ENCODE peak calls at places on chromosomes 2 and 18, in eight cellular contexts. K is fibroblast of lung, N is uterus, Z is pancreas, L is thoracic aorta, C is transverse colon, E is Panc1, R is upper lobe of right lung. D is an unnamed sample. For H3K27me3, the result is how much of the 10 kb centered on the place peaks cover.

GRCh38 chr18:53698907-53699306 is 525.6 kb downstream of the MBD2 start:
- DNase-seq in L (no peak), C (peak), K (no peak), Z (peak), N (no peak), E (no peak), R (no peak), D (no peak)

GRCh38 chr2:101119431-101119830 is 31.8 kb downstream of the TBC1D8 start:
- DNase-seq in E (no peak), K (peak), Z (peak), R (no peak), C (no peak), L (no peak), N (peak), D (peak)

GRCh38 chr2:88227446-88227845 is 57.3 kb downstream of the THNSL2 start:
- DNase-seq in L (no peak), Z (no peak), E (no peak), R (no peak), K (no peak), N (no peak), C (no peak), D (no peak)

GRCh38 chr2:2586961-2587360 is 255.9 kb upstream of the MYT1L start:
- DNase-seq in K (no peak), Z (no peak), N (no peak), E (no peak), L (no peak), C (no peak), R (no peak), D (no peak)

GRCh38 chr2:233195027-233195426 is 56.4 kb upstream of the ATG16L1 start:
- DNase-seq in Z (no peak), R (no peak), N (no peak), K (no peak), L (no peak), C (no peak), E (no peak), D (no peak)

GRCh38 chr2:128249555-128249954 is 69.1 kb downstream of the HS6ST1 start:
- DNase-seq in K (no peak), L (no peak), Z (no peak), E (no peak), R (peak), N (no peak), C (no peak), D (no peak)

GRCh38 chr2:165864353-165864752 is 70.3 kb upstream of the GALNT3 start:
- DNase-seq in N (no peak), R (no peak), L (no peak), C (no peak), K (no peak), E (no peak), Z (no peak), D (no peak)

GRCh38 chr2:10162586-10163497 is 40.3 kb downstream of the RRM2 start:
- DNase-seq in C (no peak), L (no peak), R (no peak), K (no peak), E (no peak), N (no peak), Z (no peak), D (no peak)

GRCh38 chr2:240060977-240061591 is 7.8 kb upstream of the OR6B3 start:
- DNase-seq in K (peak), C (peak), Z (peak), R (no peak), N (no peak), E (peak), L (no peak), D (no peak)

GRCh38 chr2:47012866-47013265 is 97.3 kb upstream of the MCFD2 start:
- DNase-seq in E (no peak), K (no peak), N (no peak), R (no peak), Z (no peak), C (no peak), L (no peak), D (no peak)

GRCh38 chr18:77101410-77102245 is 31.0 kb downstream of the MBP start:
- DNase-seq in R (peak), K (peak), C (peak), N (peak), Z (no peak), L (peak), E (peak), D (peak)

GRCh38 chr2:48034295-48034694 is 128.0 kb upstream of the FBXO11 start:
- DNase-seq in L (no peak), C (no peak), N (no peak), R (no peak), K (no peak), E (no peak), Z (no peak), D (no peak)

GRCh38 chr2:239339726-239340654 is 60.8 kb downstream of the HDAC4 start:
- DNase-seq in E (no peak), Z (no peak), K (no peak), R (no peak), N (no peak), L (no peak), C (no peak), D (no peak)

GRCh38 chr2:85604568-85605339 is 2.3 kb upstream of the TMEM150A start:
- DNase-seq in K (peak), E (no peak), N (no peak), C (no peak), L (no peak), Z (no peak), R (no peak), D (peak)

GRCh38 chr2:231926180-231926741 is at the start of gene NPPC:
- DNase-seq in Z (no peak), K (peak), C (no peak), E (no peak), N (peak), R (peak), L (no peak), D (no peak)

GRCh38 chr18:50982802-50983179 is 15.0 kb downstream of the ELAC1 start:
- DNase-seq in E (no peak), K (peak), L (no peak), C (no peak), N (no peak), Z (no peak), R (no peak), D (no peak)

GRCh38 chr2:111122631-111123421 is 2.1 kb downstream of the BCL2L11 start:
- DNase-seq in E (no peak), R (peak), N (peak), C (peak), K (peak), L (no peak), Z (peak), D (peak)

GRCh38 chr2:241038374-241039180 is 40.2 kb downstream of the SNED1 start:
- DNase-seq in C (no peak), Z (no peak), E (no peak), R (no peak), N (no peak), K (no peak), L (no peak), D (no peak)

GRCh38 chr2:78541451-78542267 is 483.8 kb upstream of the REG3G start:
- DNase-seq in E (no peak), L (no peak), N (no peak), R (no peak), C (no peak), K (no peak), Z (no peak), D (no peak)

GRCh38 chr2:13581471-13581870 is 864.7 kb downstream of the TRIB2 start:
- DNase-seq in N (no peak), R (no peak), E (no peak), C (no peak), K (no peak), Z (no peak), L (no peak), D (no peak)

GRCh38 chr2:240426797-240427721 is 8.4 kb upstream of the GPC1 start:
- DNase-seq in C (no peak), E (no peak), L (no peak), R (peak), N (peak), K (peak), Z (peak), D (no peak)

GRCh38 chr2:174635747-174636399 is 38.3 kb upstream of the WIPF1 start:
- DNase-seq in Z (no peak), K (peak), C (no peak), L (no peak), E (no peak), N (no peak), R (no peak), D (no peak)

GRCh38 chr2:71721362-71721665 is 268.0 kb downstream of the DYSF start:
- DNase-seq in N (no peak), K (no peak), L (no peak), E (no peak), C (no peak), Z (no peak), R (no peak), D (no peak)

GRCh38 chr18:74916773-74917393 is 292.1 kb downstream of the PTGR3 start:
- DNase-seq in N (no peak), Z (no peak), C (no peak), E (no peak), K (no peak), L (no peak), R (no peak), D (no peak)

GRCh38 chr2:120602251-120602650 is 133.4 kb upstream of the GLI2 start:
- DNase-seq in L (no peak), R (peak), N (no peak), C (no peak), K (no peak), Z (no peak), E (no peak), D (no peak)

GRCh38 chr2:101305492-101306123 is 2.9 kb downstream of the RNF149 start:
- DNase-seq in N (no peak), E (no peak), L (no peak), R (no peak), Z (no peak), C (no peak), K (peak), D (no peak)

GRCh38 chr2:139031722-139032121 is 251.5 kb upstream of the NXPH2 start:
- DNase-seq in L (no peak), R (no peak), E (no peak), N (no peak), Z (no peak), C (no peak), K (no peak), D (no peak)

GRCh38 chr2:126902859-126903258 is 4.2 kb downstream of the TEX51 start:
- DNase-seq in L (no peak), E (no peak), N (no peak), C (no peak), Z (no peak), R (peak), K (no peak), D (no peak)

DNA sequence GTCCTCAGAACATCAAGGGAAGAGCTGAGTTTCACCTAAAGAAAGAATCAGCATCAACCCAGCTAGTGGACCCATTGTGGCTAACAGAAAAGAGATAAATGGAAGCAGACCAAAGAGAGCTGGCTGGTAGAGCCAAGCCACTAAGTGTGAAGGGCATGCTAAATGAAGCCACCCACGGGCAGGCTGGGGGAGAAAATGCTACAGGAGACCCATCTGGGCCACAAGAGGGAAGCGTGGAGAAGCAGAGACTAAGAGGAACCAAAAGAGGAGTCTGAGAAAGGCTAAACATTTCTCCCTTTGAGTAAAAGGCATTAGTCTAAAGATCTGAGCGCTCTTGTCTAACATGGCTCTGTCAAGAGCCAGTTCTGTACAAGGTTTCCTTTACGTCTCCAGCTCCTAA is 15.8 kb downstream of the CWC22 start:
- DNase-seq in E (no peak), R (no peak), N (no peak), C (no peak), K (no peak), Z (no peak), L (no peak), D (no peak)
- TF ChIP-seq CTCF in E (peak), R (no peak), N (no peak), C (no peak), K (no peak), Z (no peak), L (no peak), D (no peak)

GRCh38 chr2:26584191-26584590 is 57.0 kb downstream of the CIB4 start:
- DNase-seq in K (no peak), L (no peak), E (no peak), Z (no peak), C (no peak), R (peak), N (no peak), D (no peak)
- H3K27me3 ChIP-seq in K (under half), L (under half), E (under half), Z (under half), C (under half), R (under half), N (under half), D (under half)

DNA sequence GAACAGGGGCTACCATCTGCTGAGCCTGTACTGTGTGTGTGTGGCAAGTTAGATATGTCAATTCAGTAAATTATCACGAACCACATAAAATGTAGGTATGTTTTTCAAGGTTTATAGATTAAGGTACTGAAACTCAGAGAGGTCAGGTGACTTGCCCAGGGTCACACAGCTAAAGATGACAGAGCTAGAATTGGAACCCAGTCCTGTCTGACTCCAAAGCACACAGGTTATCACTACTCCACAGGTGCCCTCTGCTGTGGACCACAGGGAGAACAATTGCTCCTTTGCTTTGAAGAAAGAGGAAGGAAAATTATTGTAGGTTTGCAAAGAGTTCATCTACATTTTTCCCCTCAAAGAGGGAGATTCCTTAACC is 229.7 kb upstream of the AGAP1 start:
- DNase-seq in L (no peak), N (no peak), E (no peak), R (no peak), K (no peak), C (no peak), Z (no peak), D (no peak)
- H3K4me3 ChIP-seq in L (no peak), N (no peak), E (peak), R (no peak), K (no peak), C (peak), Z (no peak), D (no peak)

GRCh38 chr18:45320724-45321123 is 294.6 kb upstream of the SLC14A2 start:
- DNase-seq in L (no peak), E (no peak), R (no peak), C (no peak), Z (no peak), K (peak), N (no peak), D (no peak)

GRCh38 chr18:45321520-45321919 is 293.8 kb upstream of the SLC14A2 start:
- DNase-seq in Z (no peak), R (no peak), C (no peak), N (no peak), E (no peak), L (no peak), K (no peak), D (peak)

GRCh38 chr18:45312727-45313126 is 302.5 kb upstream of the SLC14A2 start:
- DNase-seq in N (no peak), C (no peak), L (no peak), K (no peak), E (no peak), R (no peak), Z (no peak), D (no peak)

DNA sequence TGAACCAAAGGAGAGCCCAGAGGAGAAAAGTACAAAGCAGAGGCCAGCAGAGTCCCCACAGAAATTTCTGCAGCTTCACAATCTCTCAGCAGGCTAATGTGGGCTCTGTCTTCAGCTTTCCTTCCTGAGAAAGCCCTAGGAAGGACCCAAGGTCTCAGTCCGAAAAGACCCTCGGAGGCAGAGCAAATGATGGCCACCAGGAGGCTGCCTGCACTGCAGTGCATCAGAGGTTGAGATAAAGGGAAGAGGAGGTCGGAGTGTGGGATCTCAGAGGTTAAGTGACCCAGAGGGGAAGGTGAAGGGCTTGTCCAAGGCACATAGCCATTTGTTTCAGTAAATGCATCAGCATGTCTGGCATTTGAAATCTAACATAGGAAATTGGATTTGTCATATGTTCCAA is 299.1 kb upstream of the SLC14A2 start:
- DNase-seq in L (no peak), N (no peak), C (no peak), Z (no peak), K (no peak), R (no peak), E (no peak), D (no peak)
- TF ChIP-seq CTCF in L (no peak), N (no peak), C (no peak), Z (no peak), K (no peak), R (no peak), E (no peak), D (no peak)

GRCh38 chr2:156323754-156324153 is 8.8 kb downstream of the NR4A2 start:
- DNase-seq in C (no peak), L (no peak), N (no peak), R (no peak), Z (no peak), E (no peak), K (no peak), D (no peak)

GRCh38 chr2:156327835-156328401 is 4.6 kb downstream of the NR4A2 start:
- DNase-seq in Z (no peak), C (no peak), L (no peak), R (no peak), N (no peak), E (no peak), K (no peak), D (no peak)

GRCh38 chr2:156325671-156326385 is 6.7 kb downstream of the NR4A2 start:
- DNase-seq in R (no peak), C (no peak), E (no peak), L (no peak), N (no peak), K (no peak), Z (no peak), D (no peak)

GRCh38 chr2:156329031-156329921 is 3.2 kb downstream of the NR4A2 start:
- DNase-seq in Z (no peak), K (no peak), N (no peak), C (no peak), L (no peak), R (no peak), E (no peak), D (no peak)

DNA sequence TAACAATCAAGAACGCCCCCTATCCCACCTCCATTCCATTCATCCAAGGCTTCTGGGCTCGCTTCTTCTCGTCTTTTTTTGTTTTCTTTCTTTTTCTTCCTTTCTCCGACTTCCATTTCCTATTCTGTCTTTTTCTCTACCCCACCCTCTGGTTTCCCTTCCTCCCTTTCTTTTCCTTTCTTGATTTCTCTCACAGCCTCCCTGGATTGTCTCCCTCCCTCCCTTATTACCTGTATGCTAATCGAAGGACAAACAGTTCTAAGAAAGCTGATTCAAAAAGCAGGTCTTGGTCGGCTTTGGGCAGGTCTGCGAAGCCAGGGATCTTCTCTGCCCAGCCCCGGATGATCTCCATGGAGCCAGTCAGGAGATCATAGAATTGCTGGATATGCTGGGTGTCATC is 6.0 kb downstream of the NR4A2 start:
- DNase-seq in K (no peak), Z (no peak), N (no peak), R (no peak), E (no peak), C (no peak), L (no peak), D (no peak)
- H3K27me3 ChIP-seq in K (under half), Z (under half), N (under half), R (under half), E (under half), C (under half), L (under half), D (under half)

DNA sequence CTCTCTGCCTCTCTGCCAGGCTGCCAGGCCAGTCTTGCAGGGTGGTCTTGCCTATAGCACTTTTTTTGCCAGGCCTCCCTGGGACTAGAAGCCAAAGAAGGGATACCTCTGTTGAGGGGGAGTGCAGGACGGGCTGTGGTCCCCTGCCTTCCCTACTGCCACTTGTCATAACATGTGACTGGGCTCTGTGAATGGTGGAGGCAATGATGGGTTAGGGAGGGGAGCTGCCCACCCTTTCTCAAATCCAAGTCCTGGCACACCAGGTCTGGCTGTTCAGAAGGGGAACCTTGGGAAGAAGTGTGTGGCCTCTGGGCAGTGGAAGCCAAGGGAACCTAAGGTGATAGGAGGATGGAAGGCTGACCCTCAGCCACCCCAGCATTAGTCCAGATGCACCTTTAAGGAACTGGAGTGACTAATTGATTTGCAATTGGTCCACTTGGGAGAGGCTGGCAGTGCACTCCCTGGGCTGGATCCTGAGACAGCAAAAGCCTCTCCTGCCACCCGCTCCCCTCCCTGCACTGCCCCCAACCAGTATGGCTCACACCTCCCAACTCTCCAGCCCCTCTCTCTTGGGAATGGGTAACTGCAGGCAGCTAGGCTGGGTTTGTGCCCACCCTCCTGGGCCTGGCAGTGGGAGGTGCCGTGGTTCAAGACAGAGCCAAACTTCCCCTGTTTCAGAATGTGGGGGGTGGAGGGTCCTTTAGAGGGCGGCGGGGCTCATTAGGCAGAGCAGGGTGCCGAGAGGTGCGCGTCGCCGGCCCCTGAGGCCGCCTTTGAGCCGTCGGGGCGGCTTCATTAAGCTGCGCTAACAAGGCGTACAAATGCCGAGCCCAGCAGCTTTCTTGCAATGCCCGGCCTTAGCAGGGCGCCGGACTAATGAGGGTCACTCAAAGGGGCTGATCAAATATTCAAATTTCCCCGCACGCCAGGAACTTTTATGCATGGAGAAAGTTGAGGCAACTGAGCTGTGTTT is 4.5 kb upstream of the SIX3 start:
- DNase-seq in L (no peak), E (no peak), N (no peak), R (no peak), K (no peak), Z (no peak), C (no peak), D (no peak)
- H3K4me3 ChIP-seq in L (peak), E (peak), N (no peak), R (no peak), K (no peak), Z (no peak), C (peak), D (no peak)

GRCh38 chr2:235325126-235325525 is 168.7 kb upstream of the AGAP1 start:
- DNase-seq in L (no peak), N (no peak), E (no peak), R (no peak), C (no peak), Z (no peak), K (no peak), D (no peak)
- TF ChIP-seq CTCF in L (no peak), N (no peak), E (no peak), R (no peak), C (no peak), Z (no peak), K (no peak), D (no peak)

GRCh38 chr18:78587096-78587495 is 392.5 kb upstream of the SALL3 start:
- DNase-seq in C (no peak), E (no peak), R (no peak), N (no peak), K (no peak), Z (no peak), L (no peak), D (no peak)
- H3K27me3 ChIP-seq in C (under half), E (under half), R (under half), N (under half), K (under half), Z (under half), L (under half), D (under half)

D was measured in gastrocnemius medialis.